ENCODE peak calls at places on chromosomes 12 and 14, in six cellular contexts. I is neural progenitor cell; B is CD4-positive, alpha-beta T cell; R is esophagus squamous epithelium; E is kidney; A is GM23248. W is an unnamed sample.

GRCh38 chr12:46253544-46254162 is 15.2 kb downstream of the SLC38A1 start:
- DNase-seq in I (no peak), B (no peak), R (no peak), E (no peak), A (no peak), W (no peak)

GRCh38 chr14:20516921-20517320 is 11.6 kb downstream of the RNASE10 start:
- DNase-seq in I (no peak), B (no peak), R (no peak), E (no peak), A (peak; percentile 63), W (no peak)

GRCh38 chr12:9750276-9751203 is 10.2 kb downstream of the CD69 start:
- DNase-seq in I (peak; percentile 79), B (peak; percentile 44), R (no peak), E (peak; percentile 71), A (peak; percentile 73), W (peak; percentile 6)

GRCh38 chr12:92466391-92467305 is 236.1 kb upstream of the PLEKHG7 start:
- DNase-seq in I (peak; percentile 71), B (no peak), R (no peak), E (no peak), A (no peak), W (no peak)

GRCh38 chr12:63306476-63306875 is 155.5 kb upstream of the AVPR1A start:
- DNase-seq in I (no peak), B (no peak), R (no peak), E (no peak), A (no peak), W (no peak)

GRCh38 chr12:113302925-113303640 is 31.8 kb downstream of the SLC8B1 start:
- DNase-seq in I (peak; percentile 67), B (no peak), R (no peak), E (no peak), A (no peak), W (no peak)

GRCh38 chr14:24903337-24903736 is 146.6 kb downstream of the STXBP6 start:
- DNase-seq in I (no peak), B (no peak), R (no peak), E (no peak), A (peak; percentile 85), W (no peak)

GRCh38 chr12:7188557-7189397 is 709 bp upstream of the PEX5 start:
- DNase-seq in I (peak; percentile 85), B (peak; percentile 58), R (no peak), E (peak; percentile 87), A (peak; percentile 87), W (peak; percentile 38)

GRCh38 chr12:106598003-106598402 is 15.2 kb downstream of the RFX4 start:
- DNase-seq in I (no peak), B (no peak), R (no peak), E (no peak), A (no peak), W (no peak)

GRCh38 chr14:33702293-33702692 is 248.6 kb downstream of the EGLN3 start:
- DNase-seq in I (no peak), B (no peak), R (no peak), E (no peak), A (no peak), W (no peak)

GRCh38 chr12:47762850-47763440 is 4.3 kb upstream of the RAPGEF3 start:
- DNase-seq in I (no peak), B (no peak), R (no peak), E (peak; percentile 35), A (no peak), W (no peak)

GRCh38 chr12:54549774-54550451 is 512 bp downstream of the PDE1B start:
- DNase-seq in I (peak; percentile 66), B (no peak), R (no peak), E (peak; percentile 73), A (peak; percentile 54), W (peak; percentile 7)

GRCh38 chr14:75277000-75277795 is 1.4 kb upstream of the FOS start:
- DNase-seq in I (peak; percentile 92), B (peak; percentile 68), R (no peak), E (peak; percentile 97), A (peak; percentile 97), W (peak; percentile 90)

GRCh38 chr14:52949711-52950409 is 990 bp downstream of the FERMT2 start:
- DNase-seq in I (peak; percentile 22), B (no peak), R (no peak), E (no peak), A (peak; percentile 86), W (no peak)

GRCh38 chr12:105292705-105293104 is 37.8 kb upstream of the C12orf75 start:
- DNase-seq in I (no peak), B (no peak), R (no peak), E (no peak), A (peak; percentile 33), W (no peak)

GRCh38 chr12:5864913-5865312 is 80.1 kb downstream of the ANO2 start:
- DNase-seq in I (no peak), B (no peak), R (no peak), E (no peak), A (no peak), W (no peak)

GRCh38 chr14:91961297-91962220 is 14.1 kb upstream of the FBLN5 start:
- DNase-seq in I (no peak), B (no peak), R (no peak), E (no peak), A (no peak), W (no peak)

GRCh38 chr12:109875572-109876131 is 4.7 kb downstream of the GLTP start:
- DNase-seq in I (no peak), B (no peak), R (no peak), E (no peak), A (no peak), W (no peak)

GRCh38 chr12:67154876-67155275 is 114.3 kb upstream of the CAND1 start:
- DNase-seq in I (no peak), B (no peak), R (no peak), E (no peak), A (no peak), W (no peak)

GRCh38 chr14:102285106-102285505 is 19.9 kb downstream of the MOK start:
- DNase-seq in I (no peak), B (no peak), R (no peak), E (no peak), A (no peak), W (no peak)

GRCh38 chr14:94474581-94475031 is 1.4 kb downstream of the SERPINA9 start:
- DNase-seq in I (peak; percentile 13), B (no peak), R (no peak), E (no peak), A (peak; percentile 12), W (no peak)

GRCh38 chr12:111766608-111767361 is at the start of gene ALDH2:
- DNase-seq in I (peak; percentile 94), B (no peak), R (no peak), E (peak; percentile 93), A (peak; percentile 61), W (peak; percentile 87)

GRCh38 chr12:82647853-82648252 is 38.9 kb upstream of the TMTC2 start:
- DNase-seq in I (no peak), B (no peak), R (no peak), E (no peak), A (no peak), W (no peak)

GRCh38 chr12:101823891-101824290 is 6.9 kb downstream of the GNPTAB start:
- DNase-seq in I (peak; percentile 70), B (peak; percentile 50), R (no peak), E (no peak), A (peak; percentile 22), W (peak; percentile 32)

GRCh38 chr12:91704446-91704845 is 441.2 kb downstream of the BTG1 start:
- DNase-seq in I (no peak), B (no peak), R (no peak), E (no peak), A (peak; percentile 13), W (no peak)

GRCh38 chr12:88996389-88996788 is 355.9 kb downstream of the DUSP6 start:
- DNase-seq in I (no peak), B (no peak), R (no peak), E (no peak), A (no peak), W (no peak)

GRCh38 chr12:109735051-109735521 is 21.5 kb downstream of the FAM222A start:
- DNase-seq in I (no peak), B (no peak), R (no peak), E (peak; percentile 32), A (no peak), W (no peak)

GRCh38 chr14:49875640-49876198 is 17.2 kb upstream of the ARF6 start:
- DNase-seq in I (no peak), B (no peak), R (no peak), E (no peak), A (no peak), W (no peak)

GRCh38 chr12:113461666-113462065 is 10.0 kb downstream of the LHX5 start:
- DNase-seq in I (peak; percentile 61), B (no peak), R (no peak), E (no peak), A (peak; percentile 49), W (no peak)

GRCh38 chr12:122064034-122064777 is 14.3 kb upstream of the MLXIP start:
- DNase-seq in I (peak; percentile 87), B (no peak), R (no peak), E (peak; percentile 95), A (peak; percentile 63), W (peak; percentile 62)
- H3K27ac ChIP-seq in I (no peak overlapping the region), B (no peak overlapping the region), R (peak overlapping the region; percentile 86), E (peak overlapping the region; percentile 83), A (no peak overlapping the region), W (peak overlapping the region; percentile 22)

DNA sequence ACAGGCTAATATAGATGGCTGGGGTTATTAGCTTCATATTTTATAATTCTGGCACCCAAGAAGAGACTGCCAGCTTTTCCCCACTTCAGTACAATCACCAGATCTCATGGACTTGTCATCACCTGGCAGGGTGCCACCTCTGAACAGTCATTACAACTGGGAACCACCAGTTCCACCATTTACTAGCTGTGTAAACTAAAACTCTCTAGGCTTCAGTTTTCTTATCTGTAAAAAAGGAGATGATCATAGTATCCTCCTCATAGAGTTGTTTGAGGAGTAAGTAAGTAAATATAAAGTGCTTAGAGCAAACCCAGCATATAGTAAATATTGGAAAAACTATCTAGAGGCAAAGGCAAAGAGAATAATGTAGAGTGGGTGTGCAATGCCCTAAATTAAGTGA is 19.3 kb downstream of the CPNE8 start:
- DNase-seq in I (no peak), B (no peak), R (no peak), E (no peak), A (peak; percentile 52), W (no peak)
- H3K27ac ChIP-seq in I (no peak overlapping the region), B (no peak overlapping the region), R (no peak overlapping the region), E (no peak overlapping the region), A (no peak overlapping the region), W (no peak overlapping the region)

GRCh38 chr12:120539303-120539702 is 5.1 kb downstream of the RNF10 start:
- DNase-seq in I (no peak), B (no peak), R (no peak), E (no peak), A (peak; percentile 62), W (no peak)
- H3K27ac ChIP-seq in I (no peak overlapping the region), B (no peak overlapping the region), R (peak overlapping the region; percentile 97), E (peak overlapping the region; percentile 97), A (peak overlapping the region; percentile 49), W (no peak overlapping the region)

GRCh38 chr14:103542545-103543088 is 13.6 kb downstream of the TRMT61A start:
- DNase-seq in I (peak; percentile 97), B (no peak), R (no peak), E (peak; percentile 87), A (peak; percentile 67), W (peak; percentile 94)

GRCh38 chr14:103543721-103544626 is 15.0 kb downstream of the TRMT61A start:
- DNase-seq in I (peak; percentile 40), B (no peak), R (no peak), E (peak; percentile 74), A (peak; percentile 54), W (peak; percentile 69)

GRCh38 chr14:103541944-103542544 is 13.0 kb downstream of the TRMT61A start:
- DNase-seq in I (peak; percentile 65), B (no peak), R (no peak), E (peak; percentile 70), A (no peak), W (peak; percentile 56)

GRCh38 chr14:103544627-103545218 is 15.7 kb downstream of the TRMT61A start:
- DNase-seq in I (no peak), B (no peak), R (no peak), E (peak; percentile 56), A (no peak), W (no peak)

GRCh38 chr14:103543140-103543539 is 14.1 kb downstream of the TRMT61A start:
- DNase-seq in I (no peak), B (no peak), R (no peak), E (peak; percentile 80), A (no peak), W (peak; percentile 85)
- H3K27ac ChIP-seq in I (peak overlapping the region; percentile 61), B (no peak overlapping the region), R (peak overlapping the region; percentile 87), E (no peak overlapping the region), A (no peak overlapping the region), W (peak overlapping the region; percentile 97)

W was measured in substantia nigra.